ENCODE peak calls at places on chromosome 22, in eight cellular contexts. B is ascending aorta; Q is RCC 7860; C is lung; N is T-helper 1 cell; M is T follicular helper cell; J is stimulated activated effector memory CD8-positive, alpha-beta T cell treated with anti-CD3 and anti-CD28 coated beads, Interleukin-12 subunit alpha, Interleukin-12 subunit beta, amount 100 ng/mL, for 72 hours; G is ACHN. I is an unnamed sample.

GRCh38 chr22:18154821-18155390 is 4.9 kb downstream of the USP18 start:
- DNase-seq in B (no peak), Q (no peak), C (no peak), N (no peak), M (no peak), J (no peak), G (no peak), I (no peak)

GRCh38 chr22:49577168-49578060 is 250.3 kb downstream of the BRD1 start:
- DNase-seq in B (no peak), Q (no peak), C (no peak), N (no peak), M (no peak), J (no peak), G (no peak), I (no peak)

GRCh38 chr22:20087319-20088262 is 7.5 kb downstream of the DGCR8 start:
- DNase-seq in B (no peak), Q (no peak), C (no peak), N (no peak), M (no peak), J (no peak), G (no peak), I (no peak)

GRCh38 chr22:45671783-45672563 is at the start of gene ATXN10:
- DNase-seq in B (no peak), Q (peak), C (peak), N (peak), M (peak), J (peak), G (peak), I (peak)

GRCh38 chr22:50267591-50268390 is 2.4 kb downstream of the MAPK11 start:
- DNase-seq in B (no peak), Q (no peak), C (peak), N (peak), M (peak), J (no peak), G (peak), I (peak)

GRCh38 chr22:48737461-48738203 is 1090.0 kb downstream of the BRD1 start:
- DNase-seq in B (no peak), Q (no peak), C (no peak), N (no peak), M (no peak), J (no peak), G (no peak), I (no peak)

GRCh38 chr22:26846645-26847044 is 189.3 kb downstream of the MIAT start:
- DNase-seq in B (no peak), Q (peak), C (no peak), N (no peak), M (no peak), J (no peak), G (peak), I (no peak)

GRCh38 chr22:21032037-21032842 is at the start of gene SLC7A4:
- DNase-seq in B (no peak), Q (no peak), C (no peak), N (no peak), M (no peak), J (no peak), G (no peak), I (no peak)

GRCh38 chr22:29353286-29353685 is 35.1 kb downstream of the AP1B1 start:
- DNase-seq in B (no peak), Q (no peak), C (no peak), N (no peak), M (no peak), J (no peak), G (no peak), I (no peak)

GRCh38 chr22:34330432-34330831 is 410.2 kb upstream of the LARGE1 start:
- DNase-seq in B (no peak), Q (no peak), C (no peak), N (no peak), M (no peak), J (no peak), G (no peak), I (no peak)

I was measured in stimulated activated naive CD8-positive, alpha-beta T cell treated with anti-CD3 and anti-CD28 coated beads, Interleukin-15, Interleukin-2, amounts not matched to agents 100 U/mL and 50 U/mL, for 24 hours.